ENCODE peak calls at places on chromosomes 4 and X, in ten cellular contexts. P is CD8-positive, alpha-beta memory T cell; Z is stromal cell of bone marrow; T is HEK293T; M is mucosa of descending colon; B is dorsolateral prefrontal cortex; W is RWPE2; X is hypothalamus; G is RWPE1; N is omental fat pad. L is an unnamed sample.

GRCh38 chrX:2658585-2659292 is 32.4 kb upstream of the CD99 start:
- DNase-seq in B (no peak), M (no peak), N (no peak), T (no peak), X (no peak), Z (no peak), W (no peak), G (no peak), P (no peak), L (no peak)

GRCh38 chr4:87128006-87128705 is 92.3 kb downstream of the KLHL8 start:
- DNase-seq in X (no peak), T (no peak), Z (no peak), G (no peak), M (no peak), P (no peak), N (no peak), W (no peak), B (no peak), L (no peak)

GRCh38 chrX:124475358-124475757 is 129.0 kb downstream of the SH2D1A start:
- DNase-seq in Z (no peak), G (no peak), W (no peak), B (no peak), M (no peak), T (no peak), N (no peak), X (no peak), P (no peak), L (no peak)

GRCh38 chr4:164933244-164933643 is 44.2 kb downstream of the TRIM61 start:
- DNase-seq in G (no peak), M (no peak), W (no peak), B (no peak), P (no peak), N (no peak), T (no peak), X (no peak), Z (no peak), L (no peak)

GRCh38 chr4:16136321-16136720 is 52.5 kb upstream of the PROM1 start:
- DNase-seq in G (no peak), B (no peak), P (no peak), T (no peak), X (no peak), M (no peak), W (no peak), Z (no peak), N (no peak), L (no peak)

GRCh38 chr4:138414202-138414601 is 172.1 kb upstream of the SLC7A11 start:
- DNase-seq in B (no peak), T (no peak), Z (no peak), X (no peak), G (no peak), W (no peak), M (no peak), P (no peak), N (no peak), L (no peak)

GRCh38 chr4:152626790-152627189 is 53.0 kb downstream of the TMEM154 start:
- DNase-seq in Z (no peak), T (no peak), X (no peak), G (no peak), P (no peak), M (no peak), N (no peak), B (no peak), W (no peak), L (no peak)

GRCh38 chr4:157280673-157281072 is 60.1 kb downstream of the GRIA2 start:
- DNase-seq in M (no peak), P (no peak), N (no peak), Z (no peak), T (no peak), B (no peak), G (no peak), X (no peak), W (no peak), L (no peak)

GRCh38 chr4:47686294-47686872 is 151.5 kb downstream of the CORIN start:
- DNase-seq in G (peak), B (no peak), M (no peak), T (peak), W (no peak), X (no peak), N (no peak), Z (no peak), P (peak), L (peak)

GRCh38 chr4:46258436-46258835 is 131.5 kb downstream of the GABRA2 start:
- DNase-seq in X (no peak), M (no peak), T (no peak), N (no peak), Z (no peak), G (no peak), W (no peak), B (no peak), P (no peak), L (no peak)

GRCh38 chrX:95762716-95763115 is 921.9 kb upstream of the DIAPH2 start:
- DNase-seq in B (no peak), W (no peak), N (no peak), Z (no peak), P (no peak), T (no peak), X (no peak), G (no peak), M (no peak), L (no peak)